ENCODE peak calls at places on chromosomes 12 and 14, in seven cellular contexts. N, Q, S, F, P, L and M are unnamed samples.

GRCh38 chr12:56127485-56127887 is 581 bp upstream of the ESYT1 start:
- DNase-seq in S (no peak), L (no peak), F (no peak), P (no peak), Q (no peak), N (no peak), M (no peak)

GRCh38 chr12:52689936-52690335 is 9.7 kb upstream of the KRT1 start:
- DNase-seq in P (no peak), S (no peak), F (no peak), Q (no peak), N (no peak), L (no peak), M (no peak)

GRCh38 chr12:102634216-102634615 is 153.9 kb upstream of the IGF1 start:
- DNase-seq in L (no peak), Q (peak), N (peak), P (no peak), S (no peak), F (no peak), M (no peak)

GRCh38 chr14:102776761-102777710 is at the start of gene TRAF3:
- DNase-seq in N (no peak), F (no peak), L (peak), P (peak), Q (peak), S (peak), M (peak)

GRCh38 chr14:59213368-59214315 is 25.2 kb downstream of the DAAM1 start:
- DNase-seq in N (peak), L (no peak), F (no peak), P (no peak), Q (peak), S (no peak), M (no peak)

GRCh38 chr14:54000341-54000811 is 43.8 kb upstream of the BMP4 start:
- DNase-seq in N (no peak), S (no peak), Q (peak), F (no peak), P (no peak), L (peak), M (no peak)

GRCh38 chr14:60515696-60516284 is 6.8 kb downstream of the SIX6 start:
- DNase-seq in L (no peak), N (no peak), P (peak), S (no peak), Q (no peak), F (no peak), M (no peak)

GRCh38 chr14:22691171-22691570 is 47.0 kb upstream of the OR6J1 start:
- DNase-seq in F (no peak), S (no peak), L (no peak), Q (peak), P (no peak), N (peak), M (no peak)

GRCh38 chr12:70031046-70031445 is 206.0 kb downstream of the MYRFL start:
- DNase-seq in N (no peak), P (no peak), L (no peak), F (no peak), S (no peak), Q (no peak), M (no peak)

GRCh38 chr12:113030875-113031525 is 25.5 kb upstream of the DTX1 start:
- DNase-seq in L (peak), N (no peak), S (no peak), P (peak), F (no peak), Q (peak), M (no peak)

GRCh38 chr12:90951418-90952110 is 3.4 kb downstream of the CCER1 start:
- DNase-seq in P (no peak), L (no peak), N (no peak), F (no peak), S (no peak), Q (no peak), M (no peak)

GRCh38 chr12:57513266-57513665 is 7.0 kb downstream of the DDIT3 start:
- DNase-seq in F (no peak), Q (no peak), L (no peak), P (no peak), S (no peak), N (no peak), M (no peak)

GRCh38 chr12:84313326-84313675 is 599.3 kb downstream of the SLC6A15 start:
- DNase-seq in N (no peak), Q (no peak), P (no peak), L (no peak), F (no peak), S (no peak), M (no peak)

GRCh38 chr14:49193365-49194050 is 392.7 kb downstream of the RPS29 start:
- DNase-seq in S (no peak), Q (no peak), L (no peak), P (no peak), N (no peak), F (no peak), M (no peak)

GRCh38 chr14:99809376-99809775 is 16.2 kb downstream of the EML1 start:
- DNase-seq in Q (peak), N (peak), P (no peak), S (no peak), L (no peak), F (peak), M (no peak)

DNA sequence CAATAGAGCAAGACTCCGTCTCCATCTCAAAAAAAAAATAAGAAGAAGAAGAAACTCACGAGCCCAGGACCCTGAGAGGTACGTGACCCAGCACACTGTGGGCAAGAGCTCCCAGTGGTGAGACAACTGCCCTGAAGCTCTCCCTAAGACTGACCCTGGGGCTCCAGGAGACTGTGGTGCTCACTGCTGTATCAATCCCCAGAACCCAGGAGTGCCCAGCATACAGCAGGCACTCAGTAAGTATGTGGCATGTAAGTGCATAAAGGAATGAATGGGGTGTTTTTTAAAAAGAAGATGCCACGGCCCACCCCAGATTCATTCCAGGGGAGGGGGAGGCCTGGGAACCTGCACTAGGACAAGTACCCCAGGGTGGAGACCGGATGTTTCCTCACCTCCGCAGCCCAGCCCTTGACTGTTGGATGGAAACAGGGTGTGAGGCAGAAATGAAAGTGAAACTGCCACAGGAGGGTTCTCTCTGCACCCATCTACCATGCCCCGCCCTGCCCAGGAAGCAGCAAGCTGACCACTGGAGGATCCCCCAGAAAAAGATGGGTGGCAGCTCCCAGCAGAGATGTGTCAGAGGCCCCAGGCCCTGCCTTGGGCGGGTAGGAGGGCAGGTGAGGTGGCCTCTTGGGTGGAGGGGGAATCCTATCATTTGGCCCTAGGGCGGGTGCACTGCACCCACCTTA is 12.2 kb downstream of the ITPK1 start:
- DNase-seq in P (no peak), Q (no peak), S (peak), N (no peak), L (no peak), F (no peak), M (peak)
- H3K4me3 ChIP-seq in P (no peak), Q (no peak), S (peak), N (no peak), L (no peak), F (no peak), M (peak)

GRCh38 chr12:110669193-110669502 is 19.8 kb downstream of the HVCN1 start:
- DNase-seq in F (no peak), Q (no peak), S (no peak), N (no peak), L (no peak), P (no peak), M (no peak)
- H3K4me3 ChIP-seq in F (no peak), Q (no peak), S (no peak), N (no peak), L (no peak), P (no peak), M (no peak)

DNA sequence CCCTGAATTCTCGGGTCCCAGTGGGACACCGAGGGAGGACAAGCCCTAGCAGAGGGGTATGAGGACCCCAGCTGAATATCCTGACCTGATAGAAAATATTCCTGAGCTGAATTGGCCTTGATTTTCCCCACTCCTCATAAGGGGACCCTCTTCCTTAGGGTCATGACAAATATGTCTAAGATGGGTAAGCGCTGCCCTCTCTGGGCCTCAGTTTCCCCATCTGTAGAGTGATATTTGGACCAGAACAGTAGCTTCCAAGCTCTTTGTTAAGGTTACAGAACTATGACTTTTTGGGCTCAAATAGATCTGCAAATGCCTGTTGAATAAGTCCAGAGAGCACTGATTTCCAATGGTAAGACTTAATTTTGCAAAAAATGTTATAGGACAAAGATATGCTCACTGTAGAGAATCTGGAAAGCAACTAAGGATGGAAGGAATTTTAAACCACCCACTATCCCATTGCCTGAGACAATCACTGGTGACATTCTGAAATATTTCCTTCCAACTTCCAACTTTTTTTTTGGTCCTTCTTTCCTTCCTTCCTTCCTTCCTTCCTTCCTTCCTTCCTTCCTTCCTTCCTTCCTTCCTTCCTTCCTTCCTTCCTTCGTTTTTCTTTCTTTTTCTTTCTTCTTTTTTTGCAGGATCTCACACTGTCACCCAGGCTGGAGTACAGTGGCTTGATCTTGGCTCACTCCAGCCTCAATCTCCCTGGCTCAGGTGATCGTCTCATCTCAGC is 32.0 kb downstream of the MYL2 start:
- DNase-seq in L (no peak), S (no peak), Q (no peak), F (no peak), P (no peak), N (no peak), M (no peak)
- H3K4me3 ChIP-seq in L (no peak), S (no peak), Q (no peak), F (peak), P (no peak), N (no peak), M (no peak)

GRCh38 chr12:122895757-122896636 is at the start of gene VPS37B:
- DNase-seq in Q (peak), F (peak), P (peak), N (peak), L (peak), S (peak), M (peak)

GRCh38 chr12:122893208-122894151 is 2.4 kb downstream of the VPS37B start:
- DNase-seq in N (no peak), S (no peak), L (no peak), P (no peak), F (no peak), Q (no peak), M (no peak)

GRCh38 chr12:122895290-122895689 is 634 bp downstream of the VPS37B start:
- DNase-seq in N (no peak), F (peak), S (no peak), P (no peak), Q (no peak), L (no peak), M (no peak)

GRCh38 chr12:122896662-122897061 is 738 bp upstream of the VPS37B start:
- DNase-seq in N (no peak), L (no peak), S (no peak), Q (no peak), F (no peak), P (no peak), M (no peak)

DNA sequence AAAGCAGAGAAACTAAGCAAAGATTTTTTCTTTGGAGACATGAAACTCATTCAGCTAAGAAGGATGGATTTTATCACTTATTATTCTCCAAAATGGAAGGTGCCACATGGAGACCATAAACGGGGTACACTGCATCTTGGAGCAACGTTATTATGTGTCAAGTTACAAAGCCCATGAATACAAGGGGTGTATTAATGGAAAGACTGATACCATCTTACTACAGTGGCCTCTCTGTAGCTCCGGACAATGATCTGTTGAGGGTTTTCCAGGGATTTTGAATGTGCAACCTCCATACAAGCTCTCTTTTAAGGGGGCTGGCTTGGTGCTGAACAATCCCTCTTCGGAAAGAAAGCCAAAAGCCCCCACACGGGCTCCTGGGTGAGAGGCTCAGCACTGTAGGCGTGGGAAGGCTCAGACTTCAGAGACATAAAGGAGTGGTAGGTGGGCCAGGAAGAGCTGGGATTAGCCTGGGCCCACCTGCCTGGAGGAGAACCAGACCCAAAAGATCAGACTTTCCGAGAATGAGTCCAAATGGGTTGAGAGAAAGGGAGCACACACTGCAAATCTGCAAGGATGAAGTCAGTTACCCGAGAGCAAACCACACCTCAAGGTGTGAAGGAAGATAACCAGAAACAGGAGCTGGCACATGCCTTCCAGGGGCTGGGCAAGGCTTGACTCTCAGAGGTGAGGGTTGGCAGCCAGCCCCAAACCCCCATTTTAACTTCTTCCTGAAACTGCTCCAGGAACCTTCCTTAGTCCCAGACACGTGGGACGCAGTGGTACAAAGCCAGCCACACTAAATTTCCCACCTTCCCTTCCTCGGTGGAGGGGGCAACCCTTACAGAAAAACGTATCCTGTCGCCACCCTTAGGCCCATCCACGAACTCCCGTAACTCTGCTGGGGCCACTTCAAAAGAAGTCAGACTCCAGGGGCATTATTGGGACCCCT is 1.5 kb downstream of the VPS37B start:
- DNase-seq in P (no peak), Q (no peak), F (peak), N (no peak), S (no peak), L (no peak), M (no peak)
- H3K4me3 ChIP-seq in P (peak), Q (peak), F (peak), N (peak), S (peak), L (peak), M (peak)